ENCODE peak calls at places on chromosomes 11 and 22, in four cellular contexts. S, Z, X and P are unnamed samples.

GRCh38 chr22:26584010-26584409 is 5.9 kb downstream of the TPST2 start:
- DNase-seq in S (no peak), Z (no peak), X (no peak), P (no peak)

GRCh38 chr11:8025816-8026215 is 38.7 kb downstream of the EIF3F start:
- DNase-seq in S (no peak), Z (peak; percentile 43), X (peak; percentile 76), P (no peak)

GRCh38 chr22:36965716-36966115 is 52.3 kb downstream of the CSF2RB start:
- DNase-seq in S (no peak), Z (no peak), X (no peak), P (no peak)

GRCh38 chr11:13316528-13316961 is 39.0 kb downstream of the BMAL1 start:
- DNase-seq in S (no peak), Z (no peak), X (peak; percentile 55), P (no peak)

GRCh38 chr11:9039194-9039593 is 35.4 kb upstream of the NRIP3 start:
- DNase-seq in S (no peak), Z (peak; percentile 59), X (peak; percentile 3), P (no peak)

GRCh38 chr11:45400594-45400993 is 114.5 kb upstream of the SYT13 start:
- DNase-seq in S (no peak), Z (peak; percentile 87), X (peak; percentile 73), P (no peak)

GRCh38 chr11:78902771-78903507 is 328.3 kb upstream of the NARS2 start:
- DNase-seq in S (peak; percentile 93), Z (no peak), X (no peak), P (no peak)

GRCh38 chr22:30327864-30328345 is 1.2 kb upstream of the TBC1D10A start:
- DNase-seq in S (peak; percentile 69), Z (peak; percentile 22), X (no peak), P (no peak)

GRCh38 chr11:2539761-2540520 is 95.1 kb downstream of the KCNQ1 start:
- DNase-seq in S (no peak), Z (no peak), X (no peak), P (no peak)

GRCh38 chr11:43736502-43737193 is 56.1 kb downstream of the HSD17B12 start:
- DNase-seq in S (no peak), Z (peak; percentile 74), X (peak; percentile 87), P (no peak)

GRCh38 chr11:132035736-132036135 is 665.3 kb downstream of the NTM start:
- DNase-seq in S (peak; percentile 72), Z (no peak), X (no peak), P (no peak)

GRCh38 chr11:8318536-8318935 is 54.9 kb upstream of the LMO1 start:
- DNase-seq in S (peak; percentile 49), Z (no peak), X (no peak), P (no peak)

GRCh38 chr11:32109138-32109537 is 18.3 kb downstream of the RCN1 start:
- DNase-seq in S (no peak), Z (peak; percentile 61), X (peak; percentile 94), P (no peak)

GRCh38 chr22:25563757-25564319 is 637 bp upstream of the GRK3 start:
- DNase-seq in S (no peak), Z (peak; percentile 31), X (peak; percentile 6), P (no peak)

GRCh38 chr11:12186683-12187082 is 76.3 kb downstream of the MICAL2 start:
- DNase-seq in S (no peak), Z (no peak), X (no peak), P (no peak)

GRCh38 chr11:5037926-5038325 is 8.4 kb upstream of the OR52J3 start:
- DNase-seq in S (peak; percentile 1), Z (no peak), X (no peak), P (no peak)

GRCh38 chr11:11760838-11761237 is 80.9 kb upstream of the USP47 start:
- DNase-seq in S (no peak), Z (no peak), X (no peak), P (no peak)

GRCh38 chr22:41358927-41359326 is 22.8 kb upstream of the TEF start:
- DNase-seq in S (no peak), Z (no peak), X (no peak), P (no peak)

GRCh38 chr22:26476705-26477340 is 6.8 kb downstream of the HPS4 start:
- DNase-seq in S (peak; percentile 63), Z (peak; percentile 58), X (peak; percentile 55), P (no peak)

GRCh38 chr11:2928605-2929510 is at the start of gene PHLDA2:
- DNase-seq in S (peak; percentile 61), Z (peak; percentile 81), X (peak; percentile 85), P (no peak)

GRCh38 chr11:3225826-3226750 is 6.1 kb downstream of the MRGPRE start:
- DNase-seq in S (no peak), Z (no peak), X (no peak), P (no peak)

GRCh38 chr22:36823177-36823839 is 6.5 kb upstream of the PVALB start:
- DNase-seq in S (peak; percentile 97), Z (peak; percentile 3), X (peak; percentile 5), P (no peak)

GRCh38 chr11:68994161-68994890 is 13.5 kb upstream of the MRGPRD start:
- DNase-seq in S (no peak), Z (no peak), X (no peak), P (no peak)

GRCh38 chr11:115313224-115313838 is 190.9 kb downstream of the CADM1 start:
- DNase-seq in S (no peak), Z (no peak), X (no peak), P (no peak)

GRCh38 chr11:130945945-130946344 is 29.7 kb upstream of the SNX19 start:
- DNase-seq in S (no peak), Z (peak; percentile 24), X (peak; percentile 94), P (no peak)

GRCh38 chr22:30201970-30202369 is 44.6 kb downstream of the LIF start:
- DNase-seq in S (no peak), Z (no peak), X (peak; percentile 92), P (no peak)

GRCh38 chr11:77250881-77251640 is 50.4 kb downstream of the GDPD4 start:
- DNase-seq in S (no peak), Z (peak; percentile 76), X (peak; percentile 85), P (no peak)

GRCh38 chr11:74701351-74701750 is 29.9 kb downstream of the CHRDL2 start:
- DNase-seq in S (peak; percentile 87), Z (no peak), X (no peak), P (no peak)

GRCh38 chr11:132734217-132734616 is 798.1 kb downstream of the OPCML start:
- DNase-seq in S (peak; percentile 18), Z (peak; percentile 48), X (peak; percentile 90), P (no peak)

GRCh38 chr11:65290448-65291165 is 24.1 kb upstream of the CDC42EP2 start:
- DNase-seq in S (no peak), Z (peak; percentile 100), X (peak; percentile 100), P (no peak)

GRCh38 chr11:19379465-19379864 is 138.7 kb upstream of the E2F8 start:
- DNase-seq in S (peak; percentile 8), Z (no peak), X (peak; percentile 18), P (no peak)

GRCh38 chr11:20015529-20016427 is 144.5 kb downstream of the DBX1 start:
- DNase-seq in S (no peak), Z (no peak), X (no peak), P (no peak)

GRCh38 chr11:22677153-22677890 is 10.9 kb downstream of the GAS2 start:
- DNase-seq in S (no peak), Z (no peak), X (no peak), P (no peak)

GRCh38 chr11:11880179-11880578 is 38.4 kb downstream of the USP47 start:
- DNase-seq in S (no peak), Z (no peak), X (no peak), P (no peak)

GRCh38 chr11:102614485-102614884 is 10.6 kb downstream of the MMP20 start:
- DNase-seq in S (peak; percentile 67), Z (no peak), X (no peak), P (no peak)

GRCh38 chr22:19719488-19720021 is 3.8 kb upstream of the GP1BB start:
- DNase-seq in S (no peak), Z (no peak), X (no peak), P (no peak)
- H3K4me3 ChIP-seq in S (no peak overlapping the region), Z (no peak overlapping the region), X (no peak overlapping the region), P (no peak overlapping the region)

GRCh38 chr22:45502215-45503070 is at the start of gene FBLN1:
- DNase-seq in S (peak; percentile 89), Z (peak; percentile 56), X (no peak), P (peak; percentile 85)
- H3K27me3 ChIP-seq in S (no peaks in the 10 kb centered on the region), Z (no peaks in the 10 kb centered on the region), X (no peaks in the 10 kb centered on the region), P (peaks cover 8% of the 10 kb centered on the region)

DNA sequence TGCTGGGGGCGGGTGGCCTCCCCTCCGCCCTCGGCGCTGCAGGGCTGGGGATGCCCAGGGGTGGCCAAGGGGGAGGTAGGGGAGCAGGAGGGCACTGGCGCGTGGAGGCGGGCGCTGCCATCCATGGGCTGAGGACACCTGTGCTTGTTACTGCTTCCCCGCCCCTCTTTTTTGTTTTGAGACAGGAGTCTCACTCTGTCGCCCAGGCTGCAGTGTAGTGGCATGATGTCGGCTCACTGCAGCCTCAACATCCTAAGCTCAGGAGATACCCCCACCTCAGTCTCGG is 683 bp upstream of the FADS3 start:
- DNase-seq in S (no peak), Z (no peak), X (no peak), P (no peak)
- H3K18ac ChIP-seq in S (no peak overlapping the region), Z (peak overlapping the region; percentile 24), X (no peak overlapping the region), P (peak overlapping the region; percentile 95)

DNA sequence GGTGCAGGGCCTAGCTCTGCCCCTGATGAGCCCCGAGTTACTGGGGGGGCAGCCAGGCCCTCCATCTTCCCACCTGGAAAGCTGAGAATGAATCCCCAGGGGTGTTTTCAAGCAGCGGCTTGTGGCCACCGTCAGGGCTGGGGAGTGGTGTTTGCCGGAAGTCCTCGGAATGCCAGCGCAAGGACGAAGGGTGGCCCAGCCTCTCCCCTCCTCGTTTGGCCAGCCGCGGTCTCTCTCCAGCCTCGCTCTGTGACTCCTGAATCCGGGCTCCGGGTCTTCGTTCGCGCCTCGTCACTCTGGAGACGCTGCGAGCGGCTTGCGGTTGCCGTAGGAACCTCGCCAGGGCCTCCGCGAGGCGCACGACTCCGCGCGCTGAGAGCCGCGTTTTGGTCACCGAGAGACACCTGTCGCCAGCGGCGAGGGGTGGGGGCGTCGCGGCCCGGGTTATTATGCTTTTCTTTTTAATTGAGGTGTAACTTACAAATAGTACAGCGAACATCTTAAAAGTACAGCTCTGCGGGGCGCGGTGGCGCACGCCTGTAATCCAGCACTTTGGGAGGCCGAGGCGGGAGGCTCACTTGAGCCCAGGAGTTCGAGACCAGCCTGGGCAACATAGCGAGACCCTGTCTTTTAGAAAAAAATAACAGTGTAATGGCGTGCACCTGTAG is 6.3 kb upstream of the KDELR3 start:
- DNase-seq in S (peak; percentile 97), Z (peak; percentile 90), X (peak; percentile 81), P (peak; percentile 92)
- H3K4me3 ChIP-seq in S (no peak overlapping the region), Z (peak overlapping the region; percentile 10), X (no peak overlapping the region), P (peak overlapping the region; percentile 40)

GRCh38 chr11:17459211-17459610 is 17.4 kb downstream of the ABCC8 start:
- DNase-seq in S (no peak), Z (no peak), X (no peak), P (no peak)
- H3K27me3 ChIP-seq in S (no peaks in the 10 kb centered on the region), Z (peaks cover 14% of the 10 kb centered on the region), X (peaks cover 4% of the 10 kb centered on the region), P (no peaks in the 10 kb centered on the region)

GRCh38 chr11:128400382-128401203 is 186.8 kb downstream of the ETS1 start:
- DNase-seq in S (no peak), Z (peak; percentile 86), X (peak; percentile 89), P (no peak)
- H3K18ac ChIP-seq in S (no peak overlapping the region), Z (no peak overlapping the region), X (peak overlapping the region; percentile 72), P (no peak overlapping the region)

GRCh38 chr11:95792200-95792599 is 1.9 kb downstream of the CEP57 start:
- DNase-seq in S (no peak), Z (no peak), X (no peak), P (no peak)

GRCh38 chr11:95792700-95793099 is 2.4 kb downstream of the CEP57 start:
- DNase-seq in S (no peak), Z (no peak), X (no peak), P (no peak)

GRCh38 chr11:95791385-95792033 is 1.2 kb downstream of the CEP57 start:
- DNase-seq in S (no peak), Z (no peak), X (no peak), P (no peak)

GRCh38 chr11:95794086-95794485 is 3.8 kb downstream of the CEP57 start:
- DNase-seq in S (no peak), Z (no peak), X (peak; percentile 26), P (no peak)

GRCh38 chr11:95793111-95793510 is 2.8 kb downstream of the CEP57 start:
- DNase-seq in S (no peak), Z (no peak), X (no peak), P (no peak)
- H3K4me3 ChIP-seq in S (no peak overlapping the region), Z (no peak overlapping the region), X (no peak overlapping the region), P (no peak overlapping the region)